ENCODE peak calls at places on chromosomes 2 and 18, in four cellular contexts. P is SK-N-SH, J is HCT116, K is K562. S is an unnamed sample.

GRCh38 chr2:67571785-67572718 is 174.9 kb downstream of the ETAA1 start:
- DNase-seq in P (no peak), J (no peak), K (no peak), S (no peak)

GRCh38 chr2:148903946-148904345 is 28.9 kb downstream of the KIF5C start:
- DNase-seq in P (no peak), J (no peak), K (no peak), S (no peak)

GRCh38 chr2:39661771-39662325 is 3.9 kb upstream of the TMEM178A start:
- DNase-seq in P (no peak), J (no peak), K (no peak), S (no peak)

GRCh38 chr18:67385455-67385854 is 131.1 kb downstream of the DSEL start:
- DNase-seq in P (no peak), J (no peak), K (no peak), S (no peak)

GRCh38 chr2:11874861-11875260 is 128.4 kb downstream of the LPIN1 start:
- DNase-seq in P (no peak), J (no peak), K (no peak), S (no peak)

GRCh38 chr18:25795178-25795577 is 295.2 kb downstream of the SS18 start:
- DNase-seq in P (no peak), J (no peak), K (no peak), S (no peak)

GRCh38 chr18:73945130-73945792 is 202.4 kb downstream of the FBXO15 start:
- DNase-seq in P (no peak), J (no peak), K (no peak), S (no peak)

GRCh38 chr2:188944442-188944841 is 29.7 kb upstream of the COL3A1 start:
- DNase-seq in P (no peak), J (no peak), K (no peak), S (no peak)

GRCh38 chr2:9415770-9416169 is 7.6 kb downstream of the ITGB1BP1 start:
- DNase-seq in P (no peak), J (no peak), K (no peak), S (no peak)

GRCh38 chr2:12050381-12050780 is 303.9 kb downstream of the LPIN1 start:
- DNase-seq in P (no peak), J (no peak), K (peak), S (no peak)

GRCh38 chr18:36572135-36572856 is 256.5 kb downstream of the TPGS2 start:
- DNase-seq in P (peak), J (peak), K (peak), S (peak)

GRCh38 chr2:232333361-232334135 is 45.0 kb upstream of the ALPP start:
- DNase-seq in P (peak), J (no peak), K (no peak), S (peak)

GRCh38 chr2:10897956-10898355 is 13.8 kb upstream of the KCNF1 start:
- DNase-seq in P (no peak), J (no peak), K (no peak), S (no peak)

GRCh38 chr2:23268467-23269263 is 116.3 kb upstream of the KLHL29 start:
- DNase-seq in P (no peak), J (no peak), K (no peak), S (no peak)

GRCh38 chr18:9817286-9817685 is 68.5 kb upstream of the TXNDC2 start:
- DNase-seq in P (no peak), J (no peak), K (no peak), S (no peak)

GRCh38 chr18:9817725-9818422 is 67.9 kb upstream of the TXNDC2 start:
- DNase-seq in P (no peak), J (no peak), K (no peak), S (no peak)

GRCh38 chr18:9814431-9814830 is 71.3 kb upstream of the TXNDC2 start:
- DNase-seq in P (no peak), J (no peak), K (no peak), S (no peak)

GRCh38 chr18:9820719-9821118 is 65.1 kb upstream of the TXNDC2 start:
- DNase-seq in P (no peak), J (no peak), K (no peak), S (no peak)

DNA sequence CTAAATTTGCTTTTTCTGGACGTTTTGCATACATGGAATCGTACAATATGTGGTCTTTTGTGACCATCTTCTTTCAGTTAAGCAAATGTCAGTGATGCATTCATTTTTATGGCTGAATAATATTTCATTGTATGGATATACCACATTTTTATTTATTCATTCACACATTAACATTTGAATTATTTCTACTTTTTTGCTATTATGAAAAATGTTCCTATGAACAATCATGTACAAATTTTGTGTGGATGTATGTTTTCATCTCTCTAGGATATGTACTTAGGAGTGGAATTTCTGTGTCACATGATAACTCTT is 67.4 kb upstream of the TXNDC2 start:
- DNase-seq in P (no peak), J (no peak), K (no peak), S (no peak)
- TF ChIP-seq JUND in P (no peak), J (no peak), K (no peak), S (no peak)

DNA sequence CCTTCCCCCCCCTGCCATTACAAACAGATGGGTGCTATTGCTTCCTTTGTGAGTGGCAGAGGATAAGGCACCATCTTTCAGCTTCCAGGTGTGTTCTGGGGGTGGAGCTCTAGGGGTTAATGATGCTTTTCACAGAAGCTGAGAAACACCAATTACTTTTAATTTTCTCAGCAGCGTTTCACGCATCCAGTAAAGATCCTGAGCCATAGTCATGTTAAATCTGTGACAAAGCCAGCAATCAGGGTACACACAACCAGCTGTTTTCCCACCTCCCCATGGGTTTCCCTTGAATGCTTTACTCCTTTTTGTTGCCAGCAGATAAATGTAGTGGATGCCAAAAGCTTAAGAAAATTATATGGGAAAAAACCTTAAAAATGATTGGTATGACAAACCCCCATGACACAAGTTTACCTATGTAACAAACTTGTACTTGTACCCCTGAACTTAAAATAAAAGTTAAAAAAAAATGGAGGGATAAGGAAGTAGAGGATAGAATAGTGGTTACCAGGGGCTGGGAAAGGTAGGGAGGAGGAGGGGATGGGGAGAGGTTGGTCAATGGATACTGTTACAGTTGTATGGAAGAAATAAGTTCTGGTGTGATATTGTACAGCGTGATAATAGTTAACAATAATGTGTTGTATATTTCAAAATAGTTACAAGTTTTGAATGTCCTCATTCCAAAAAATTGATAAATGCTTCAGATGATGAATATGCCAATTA is 70.0 kb downstream of the ACOXL start:
- DNase-seq in P (no peak), J (no peak), K (no peak), S (no peak)
- TF ChIP-seq JUND in P (no peak), J (no peak), K (no peak), S (no peak)

GRCh38 chr2:25964891-25965290 is 17.4 kb downstream of the KIF3C start:
- DNase-seq in P (no peak), J (no peak), K (no peak), S (no peak)
- TF ChIP-seq JUND in P (no peak), J (no peak), K (no peak), S (no peak)

DNA sequence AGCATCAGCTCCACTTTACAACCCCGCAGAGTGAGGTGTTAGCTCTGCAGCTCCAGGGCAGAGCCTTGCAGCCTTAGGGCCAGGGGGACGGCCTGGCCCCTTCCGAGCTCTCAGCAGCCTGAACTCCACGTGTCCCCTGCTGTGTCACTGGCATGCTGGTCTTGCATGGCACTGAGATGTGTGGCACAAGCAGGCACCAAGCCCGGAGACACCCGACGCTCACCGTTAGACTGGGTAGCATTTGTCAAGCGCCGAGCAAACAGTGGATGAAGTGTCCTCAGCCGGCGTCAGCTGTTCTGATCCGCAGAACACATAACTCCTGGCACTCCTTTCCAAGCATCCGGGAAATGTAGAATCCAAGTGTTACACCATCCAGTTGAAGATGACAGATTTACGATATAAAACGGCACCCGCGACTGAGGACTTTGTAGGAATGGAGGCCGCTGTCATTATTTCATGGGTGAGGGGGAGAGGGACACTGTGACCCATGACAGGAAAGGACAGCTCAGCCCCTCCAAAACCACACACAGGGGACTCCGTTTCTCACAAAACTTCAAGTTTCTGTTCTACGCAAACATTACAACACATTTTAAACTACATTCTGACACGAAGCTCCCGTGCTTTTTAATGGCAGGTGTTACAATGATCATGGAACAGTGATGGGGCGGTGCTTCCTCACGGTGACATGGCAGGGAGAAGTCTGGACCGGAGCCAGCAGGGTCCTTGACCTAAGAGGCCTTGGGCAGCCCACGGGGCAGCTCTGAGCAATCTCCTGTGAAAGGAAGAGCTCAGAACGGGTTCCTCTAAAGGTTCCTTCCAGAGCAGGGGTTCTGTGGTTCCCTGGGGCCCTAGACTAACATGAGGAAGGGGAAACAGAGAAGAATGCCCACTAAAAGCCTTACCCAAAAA is 89.4 kb downstream of the HDAC4 start:
- DNase-seq in P (no peak), J (no peak), K (no peak), S (no peak)
- TF ChIP-seq JUND in P (no peak), J (no peak), K (no peak), S (no peak)

GRCh38 chr2:237691908-237692600 is 64.7 kb downstream of the LRRFIP1 start:
- DNase-seq in P (peak), J (peak), K (peak), S (peak)
- TF ChIP-seq JUND in P (no peak), J (no peak), K (no peak), S (no peak)

DNA sequence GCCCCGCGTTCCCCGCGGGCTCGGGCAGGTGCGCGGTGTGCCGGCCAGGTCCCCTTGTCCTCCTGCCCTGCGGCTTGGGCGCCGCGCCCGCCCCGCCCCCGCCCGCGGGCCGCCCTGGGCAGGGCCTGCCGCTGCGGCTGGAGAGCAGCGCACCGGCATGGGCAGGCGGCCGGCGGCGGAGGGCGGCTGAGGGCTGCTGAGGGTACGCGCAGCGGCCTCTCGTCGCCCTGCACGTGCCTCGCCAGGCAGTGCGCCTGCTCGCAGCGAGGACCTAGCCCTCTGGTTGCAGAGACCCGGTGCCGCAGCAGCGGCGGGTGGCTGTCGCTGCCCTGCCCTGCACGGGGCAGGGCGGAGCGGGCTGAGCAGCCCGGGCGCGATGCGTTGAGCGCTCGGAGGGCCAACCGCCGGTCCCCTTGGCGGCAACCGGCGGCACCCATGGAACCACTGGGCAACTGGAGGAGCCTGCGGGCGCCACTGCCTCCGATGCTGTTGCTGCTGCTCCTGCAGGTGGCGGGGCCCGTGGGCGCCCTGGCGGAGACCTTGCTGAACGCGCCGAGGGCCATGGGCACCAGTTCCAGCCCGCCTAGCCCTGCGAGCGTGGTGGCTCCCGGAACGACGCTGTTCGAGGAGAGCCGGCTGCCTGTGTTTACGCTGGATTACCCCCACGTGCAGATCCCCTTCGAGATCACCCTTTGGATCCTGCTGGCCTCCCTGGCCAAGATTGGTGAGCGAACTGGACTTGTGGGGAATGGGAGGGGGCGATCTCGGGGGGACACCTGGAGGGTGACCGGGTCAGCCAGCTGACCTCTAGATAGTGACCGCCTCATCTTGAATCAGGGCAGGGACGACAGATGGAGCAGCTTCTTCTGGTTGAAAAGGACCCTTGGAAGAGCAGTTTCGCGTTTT is at the start of gene SLC9A2:
- DNase-seq in P (peak), J (no peak), K (peak), S (no peak)
- TF ChIP-seq JUND in P (no peak), J (no peak), K (no peak), S (no peak)

GRCh38 chr18:55513199-55513598 is 74.8 kb downstream of the TCF4 start:
- DNase-seq in P (no peak), J (no peak), K (no peak), S (no peak)

GRCh38 chr18:55509631-55510372 is 78.2 kb downstream of the TCF4 start:
- DNase-seq in P (no peak), J (no peak), K (peak), S (no peak)

GRCh38 chr18:55508637-55509036 is 79.4 kb downstream of the TCF4 start:
- DNase-seq in P (no peak), J (no peak), K (no peak), S (no peak)

GRCh38 chr18:55511277-55511676 is 76.7 kb downstream of the TCF4 start:
- DNase-seq in P (no peak), J (no peak), K (no peak), S (no peak)

GRCh38 chr18:55510809-55511208 is 77.2 kb downstream of the TCF4 start:
- DNase-seq in P (no peak), J (no peak), K (no peak), S (no peak)
- TF ChIP-seq JUND in P (peak), J (no peak), K (no peak), S (no peak)

DNA sequence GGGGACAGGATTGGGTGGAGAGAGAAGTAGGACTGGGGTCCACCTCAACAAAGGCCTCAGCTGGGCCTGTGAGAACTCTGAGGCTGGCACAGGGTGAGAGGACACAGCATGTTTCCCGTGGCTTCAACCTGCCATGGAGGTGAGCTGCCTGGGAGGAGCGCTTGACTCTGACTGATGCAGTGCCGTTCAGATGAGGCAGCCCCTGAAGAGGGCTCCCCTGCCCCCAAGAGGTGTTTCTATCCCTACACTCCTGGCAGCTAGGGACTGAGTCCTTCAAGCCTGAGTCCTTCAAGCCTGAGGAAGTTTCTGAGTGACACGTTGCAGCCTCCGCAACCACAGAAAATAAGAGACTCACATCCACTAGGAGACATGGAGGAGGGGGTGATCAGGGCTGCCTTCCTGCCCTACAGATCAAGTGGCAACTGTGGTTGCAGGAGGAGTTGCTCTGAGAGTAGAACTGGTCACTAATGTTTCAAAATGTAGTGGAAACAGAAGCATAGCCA is 49.6 kb upstream of the TMEM177 start:
- DNase-seq in P (no peak), J (no peak), K (no peak), S (no peak)
- TF ChIP-seq JUND in P (no peak), J (no peak), K (no peak), S (no peak)

DNA sequence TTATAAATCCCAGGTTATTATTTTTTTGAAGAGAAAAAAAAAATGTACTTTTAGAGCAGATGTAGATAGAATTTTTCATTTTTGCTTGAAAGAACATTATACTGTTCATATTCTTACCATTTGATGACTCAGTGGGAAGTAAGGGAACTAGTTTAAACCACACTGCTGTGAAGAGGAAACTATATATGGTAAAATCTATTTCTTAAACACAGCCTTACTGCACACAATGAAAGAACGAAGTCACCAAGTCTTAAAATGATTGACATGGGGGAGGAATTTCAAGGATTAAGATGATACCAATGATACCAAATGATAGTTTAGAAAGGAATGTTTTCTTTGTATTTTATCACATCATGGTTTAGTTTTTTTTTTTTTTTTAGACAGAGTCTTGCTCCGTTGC is 5.0 kb downstream of the ACTR2 start:
- DNase-seq in P (no peak), J (no peak), K (no peak), S (no peak)
- TF ChIP-seq JUND in P (no peak), J (no peak), K (no peak), S (no peak)

S was measured in T47D.